ENCODE peak calls at places on chromosome X, in five cellular contexts. K is fibroblast of the aortic adventitia, A is HFFc6, F is uterus, Z is A549. W is an unnamed sample.

GRCh38 chrX:20382518-20383291 is 116.0 kb upstream of the RPS6KA3 start:
- DNase-seq in K (no peak), A (no peak), F (no peak), Z (peak; percentile 41), W (no peak)

GRCh38 chrX:67949270-67949669 is 405.4 kb downstream of the AR start:
- DNase-seq in K (no peak), A (no peak), F (no peak), Z (no peak), W (no peak)

GRCh38 chrX:115571712-115572111 is 10.7 kb downstream of the PLS3 start:
- DNase-seq in K (no peak), A (no peak), F (no peak), Z (no peak), W (no peak)

GRCh38 chrX:107272431-107272921 is 66.1 kb downstream of the DNAAF6 start:
- DNase-seq in K (no peak), A (no peak), F (no peak), Z (peak; percentile 50), W (no peak)

GRCh38 chrX:13899607-13900006 is 82.7 kb upstream of the GPM6B start:
- DNase-seq in K (peak; percentile 98), A (peak; percentile 5), F (peak; percentile 17), Z (no peak), W (peak; percentile 84)

GRCh38 chrX:82658492-82658891 is 849.6 kb upstream of the POU3F4 start:
- DNase-seq in K (no peak), A (no peak), F (no peak), Z (no peak), W (no peak)

GRCh38 chrX:25523574-25523973 is 507.8 kb upstream of the ARX start:
- DNase-seq in K (peak; percentile 63), A (no peak), F (no peak), Z (peak; percentile 10), W (peak; percentile 13)

GRCh38 chrX:45903781-45904201 is 641.4 kb downstream of the ZNF674 start:
- DNase-seq in K (no peak), A (no peak), F (no peak), Z (no peak), W (no peak)

GRCh38 chrX:150966235-150966634 is 16.9 kb upstream of the HMGB3 start:
- DNase-seq in K (no peak), A (no peak), F (no peak), Z (no peak), W (no peak)

GRCh38 chrX:39311646-39312045 is 510.4 kb downstream of the MID1IP1 start:
- DNase-seq in K (no peak), A (no peak), F (no peak), Z (no peak), W (no peak)

GRCh38 chrX:97374266-97374665 is 490.6 kb downstream of the RPA4 start:
- DNase-seq in K (no peak), A (no peak), F (no peak), Z (no peak), W (no peak)

GRCh38 chrX:80808160-80808735 is 1.4 kb downstream of the BRWD3 start:
- DNase-seq in K (peak; percentile 78), A (peak; percentile 44), F (peak; percentile 79), Z (peak; percentile 15), W (peak; percentile 38)

GRCh38 chrX:72009731-72010130 is 99.1 kb downstream of the NHSL2 start:
- DNase-seq in K (no peak), A (no peak), F (no peak), Z (no peak), W (no peak)

GRCh38 chrX:23953908-23954269 is 46.1 kb downstream of the CXorf58 start:
- DNase-seq in K (no peak), A (no peak), F (no peak), Z (no peak), W (no peak)

GRCh38 chrX:22039541-22039940 is 7.4 kb downstream of the PHEX start:
- DNase-seq in K (no peak), A (no peak), F (no peak), Z (no peak), W (no peak)
- TF ChIP-seq CTCF in K (no peak), A (no peak), F (no peak), Z (no peak), W (no peak)

GRCh38 chrX:40663078-40663740 is 15.8 kb upstream of the CXorf38 start:
- DNase-seq in K (no peak), A (no peak), F (no peak), Z (no peak), W (no peak)

GRCh38 chrX:40660381-40660780 is 13.0 kb upstream of the CXorf38 start:
- DNase-seq in K (no peak), A (no peak), F (no peak), Z (no peak), W (no peak)

GRCh38 chrX:40661489-40661888 is 14.1 kb upstream of the CXorf38 start:
- DNase-seq in K (no peak), A (no peak), F (no peak), Z (no peak), W (no peak)

DNA sequence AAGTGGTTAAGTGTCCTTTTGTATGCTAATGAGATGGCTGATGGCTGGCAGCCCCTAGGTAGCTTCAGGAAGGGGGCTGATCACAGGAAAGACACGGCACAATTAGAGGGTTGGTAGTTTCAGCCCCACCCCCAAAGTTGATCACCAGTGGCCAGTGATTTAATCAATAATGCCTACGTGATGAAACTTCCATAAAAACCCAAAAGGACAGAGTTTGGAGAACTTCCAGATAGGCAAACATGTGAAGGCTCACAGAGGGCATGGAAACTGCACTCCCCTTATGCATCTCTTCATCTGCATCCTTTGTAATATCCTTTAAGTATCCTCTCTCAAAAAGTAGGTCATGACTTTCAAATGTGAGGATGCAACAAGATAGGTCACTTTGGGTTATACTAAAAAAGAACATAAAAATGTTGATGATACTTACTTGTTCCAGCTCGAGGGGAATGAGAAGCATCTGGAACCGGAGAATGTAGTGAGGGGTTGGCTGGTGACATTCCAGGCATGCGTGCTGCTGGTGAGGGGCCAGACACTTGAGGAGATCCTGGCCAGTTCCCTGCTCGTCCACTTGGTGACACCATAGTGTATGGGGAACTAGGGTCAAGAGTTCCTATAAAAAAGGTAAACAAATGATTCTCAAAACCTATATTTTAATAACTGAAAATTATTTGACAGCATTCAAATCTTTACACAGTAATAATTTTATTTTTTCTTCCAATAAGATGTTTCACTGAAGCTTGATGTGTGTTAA is 16.7 kb upstream of the CXorf38 start:
- DNase-seq in K (peak; percentile 16), A (peak; percentile 42), F (no peak), Z (no peak), W (no peak)
- TF ChIP-seq CTCF in K (peak; percentile 44), A (peak; percentile 63), F (no peak), Z (peak; percentile 23), W (peak; percentile 48)

DNA sequence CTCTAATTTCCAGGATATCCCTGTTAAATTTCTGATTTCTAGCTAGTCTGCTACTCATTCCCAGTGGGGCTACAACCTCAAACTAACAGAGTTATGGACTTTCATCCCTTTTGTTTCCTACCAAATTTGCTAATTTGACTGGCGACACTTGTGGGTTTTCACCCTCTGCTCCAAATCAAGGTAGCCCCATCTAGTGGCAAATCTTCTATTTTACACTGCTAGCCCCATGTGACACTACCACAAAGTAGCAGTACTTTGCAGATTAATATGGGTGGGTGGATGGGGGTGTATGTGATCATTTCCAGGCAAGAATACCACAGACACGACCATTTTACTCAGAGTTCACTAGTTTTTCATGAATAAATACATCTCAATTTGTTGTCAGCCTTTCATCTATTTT is 150.3 kb downstream of the MSL3 start:
- DNase-seq in K (peak; percentile 26), A (peak; percentile 3), F (no peak), Z (peak; percentile 8), W (no peak)
- TF ChIP-seq CTCF in K (peak; percentile 48), A (peak; percentile 67), F (no peak), Z (peak; percentile 16), W (peak; percentile 61)

GRCh38 chrX:102516314-102516936 is at the start of gene TMSB15A:
- DNase-seq in K (peak; percentile 18), A (peak; percentile 2), F (peak; percentile 72), Z (peak; percentile 53), W (peak; percentile 11)

GRCh38 chrX:102514536-102514935 is 2.0 kb downstream of the TMSB15A start:
- DNase-seq in K (no peak), A (no peak), F (no peak), Z (no peak), W (no peak)

DNA sequence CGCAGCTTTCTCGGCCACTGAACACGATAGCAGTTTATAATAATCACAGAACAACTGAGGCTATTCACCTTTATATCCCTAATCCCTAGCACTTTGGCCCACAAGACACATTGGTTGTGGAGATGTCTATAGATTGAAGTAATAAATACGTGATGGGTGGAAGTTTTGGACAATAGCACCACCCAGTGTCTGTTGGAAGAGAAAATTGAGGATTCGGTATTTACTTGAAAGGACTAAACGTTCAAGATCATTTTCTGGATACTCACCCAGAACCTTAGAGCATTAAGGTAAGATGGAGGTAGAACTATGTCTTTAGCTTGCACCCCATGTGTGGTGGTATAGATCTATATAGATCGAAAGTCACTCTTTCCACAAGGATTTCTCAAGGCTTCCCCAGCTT is 792 bp upstream of the TMSB15A start:
- DNase-seq in K (peak; percentile 34), A (peak; percentile 11), F (no peak), Z (no peak), W (no peak)
- TF ChIP-seq CTCF in K (peak; percentile 20), A (peak; percentile 49), F (peak; percentile 35), Z (peak; percentile 33), W (peak; percentile 19)

DNA sequence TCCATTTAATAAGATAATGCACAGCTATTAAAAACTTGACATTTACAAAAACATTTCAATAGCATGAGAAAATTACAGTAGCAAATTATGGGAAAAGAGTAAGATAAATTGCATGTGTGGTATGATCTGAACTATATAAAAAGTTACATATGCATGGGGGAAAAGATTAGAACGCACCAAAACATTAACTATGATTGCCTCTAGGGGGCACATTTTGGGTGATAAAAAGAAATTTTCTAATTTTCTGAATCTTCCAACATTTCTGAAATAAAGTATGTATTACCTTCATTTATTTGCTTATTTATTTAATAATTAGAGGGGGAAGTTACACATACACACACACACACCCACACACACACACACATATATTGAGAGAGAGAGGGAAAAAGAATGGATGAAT is 19.6 kb upstream of the KDM5C start:
- DNase-seq in K (no peak), A (no peak), F (no peak), Z (no peak), W (no peak)
- TF ChIP-seq CTCF in K (peak; percentile 37), A (peak; percentile 69), F (no peak), Z (peak; percentile 28), W (peak; percentile 2)

DNA sequence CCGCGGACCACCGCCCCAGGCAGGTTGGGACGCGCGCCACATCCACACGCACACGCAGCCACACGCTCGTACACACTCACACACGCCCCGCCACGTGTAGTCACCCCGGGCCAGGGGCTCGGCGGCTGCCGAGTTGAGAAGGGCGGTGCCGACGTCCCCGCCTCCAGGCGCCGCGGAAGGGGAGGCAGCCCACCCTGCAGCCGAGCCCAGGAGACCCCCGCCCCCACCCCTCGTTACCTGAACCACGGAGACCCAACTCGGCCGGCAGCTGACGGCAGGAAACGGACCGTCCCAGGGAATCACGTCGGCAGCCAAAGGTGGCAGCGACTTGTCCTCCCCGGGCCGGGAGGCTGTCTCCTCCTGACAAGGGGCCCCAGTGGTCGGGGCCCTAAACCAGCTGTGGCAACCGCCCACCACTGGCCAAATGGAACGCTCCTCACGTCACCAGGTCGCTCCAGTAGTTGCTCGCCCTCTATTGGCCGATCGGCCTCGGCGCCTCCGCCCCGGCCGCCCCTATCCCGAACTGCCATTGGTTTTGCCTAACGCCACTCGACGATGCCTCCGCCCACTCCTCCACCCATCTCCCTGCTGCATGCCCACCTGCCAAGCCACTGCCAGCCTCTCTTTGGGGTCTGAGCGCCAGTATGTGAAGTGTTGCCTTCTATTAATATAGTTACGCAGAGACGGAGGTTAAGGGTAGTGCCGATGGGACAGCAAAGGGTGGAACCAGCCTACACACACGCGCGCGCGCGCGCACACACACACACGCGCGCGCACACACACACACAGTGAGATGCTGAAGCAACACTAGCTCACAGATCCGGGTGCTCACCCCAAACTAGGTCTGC is at the start of gene ZDHHC9:
- DNase-seq in K (peak; percentile 87), A (peak; percentile 83), F (peak; percentile 88), Z (peak; percentile 70), W (peak; percentile 55)
- TF ChIP-seq CTCF in K (no peak), A (peak; percentile 56), F (no peak), Z (no peak), W (no peak)

W was measured in astrocyte of the cerebellum.